ENCODE peak calls at places on chromosomes 7 and 10, in seven cellular contexts. C is A172; W is activated effector memory CD4-positive, alpha-beta T cell treated with anti-CD3 and anti-CD28 coated beads, Interleukin-2, amount 50 U/mL, for 16 hours; O is LHCN-M2; R is stimulated activated CD4-positive, alpha-beta T cell treated with anti-CD3 and anti-CD28 coated beads, Interleukin-4, amount 100 ng/mL, for 24 hours; P is A549; T is left kidney. D is an unnamed sample.

GRCh38 chr7:18407385-18407784 is 88.2 kb upstream of the HDAC9 start:
- DNase-seq in C (no peak), R (no peak), O (no peak), P (no peak), W (no peak), T (no peak), D (no peak)

GRCh38 chr7:19112290-19113000 is 5.0 kb downstream of the TWIST1 start:
- DNase-seq in C (no peak), R (no peak), P (no peak), O (no peak), T (peak), W (no peak), D (peak)

GRCh38 chr10:74917481-74918077 is 91.2 kb downstream of the KAT6B start:
- DNase-seq in T (no peak), O (peak), R (no peak), P (peak), C (peak), W (no peak), D (no peak)

GRCh38 chr7:89770156-89770555 is 384.1 kb upstream of the STEAP1 start:
- DNase-seq in C (no peak), T (no peak), P (no peak), R (no peak), O (no peak), W (no peak), D (no peak)

GRCh38 chr10:101545898-101546297 is 42.2 kb downstream of the POLL start:
- DNase-seq in W (no peak), P (no peak), O (no peak), C (no peak), T (no peak), R (no peak), D (no peak)

GRCh38 chr10:77581738-77582137 is 55.9 kb downstream of the KCNMA1 start:
- DNase-seq in R (no peak), P (no peak), C (no peak), O (no peak), T (no peak), W (no peak), D (no peak)

GRCh38 chr7:69603937-69604494 is 5.7 kb downstream of the AUTS2 start:
- DNase-seq in R (no peak), O (no peak), P (no peak), C (no peak), W (no peak), T (no peak), D (no peak)

GRCh38 chr10:71247306-71247705 is 34.9 kb downstream of the UNC5B start:
- DNase-seq in C (no peak), T (no peak), O (no peak), W (no peak), R (no peak), P (no peak), D (no peak)

GRCh38 chr7:41705109-41705871 is 2.4 kb upstream of the INHBA start:
- DNase-seq in P (peak), O (peak), R (peak), T (peak), W (peak), C (peak), D (peak)

GRCh38 chr10:86267286-86268195 is 99.1 kb downstream of the GRID1 start:
- DNase-seq in R (no peak), W (peak), T (no peak), O (no peak), C (peak), P (no peak), D (no peak)

GRCh38 chr7:18037609-18038008 is 10.0 kb upstream of the PRPS1L1 start:
- DNase-seq in O (peak), P (no peak), T (peak), C (no peak), R (no peak), W (no peak), D (no peak)

GRCh38 chr7:542935-543789 is 23.5 kb upstream of the PDGFA start:
- DNase-seq in T (no peak), R (no peak), W (no peak), P (peak), C (peak), O (peak), D (peak)

GRCh38 chr10:126905776-126906703 is 812 bp downstream of the DOCK1 start:
- DNase-seq in W (no peak), P (peak), C (no peak), T (peak), R (no peak), O (peak), D (peak)

GRCh38 chr10:80441831-80442230 is 12.3 kb upstream of the TSPAN14 start:
- DNase-seq in R (no peak), P (no peak), T (no peak), C (no peak), O (no peak), W (no peak), D (no peak)

GRCh38 chr7:107660381-107661080 is at the start of gene SLC26A4:
- DNase-seq in T (no peak), R (peak), P (no peak), O (no peak), W (peak), C (no peak), D (no peak)

GRCh38 chr10:119805702-119806230 is 66.9 kb downstream of the MCMBP start:
- DNase-seq in O (no peak), C (no peak), W (no peak), R (no peak), T (no peak), P (no peak), D (no peak)

GRCh38 chr7:135959655-135960363 is 17.4 kb downstream of the MTPN start:
- DNase-seq in R (no peak), O (no peak), C (no peak), P (no peak), W (no peak), T (no peak), D (no peak)

GRCh38 chr10:29228586-29228985 is 60.3 kb upstream of the LYZL1 start:
- DNase-seq in T (no peak), R (no peak), O (no peak), C (no peak), P (no peak), W (no peak), D (no peak)

GRCh38 chr7:17495655-17496396 is 197.4 kb downstream of the AHR start:
- DNase-seq in C (no peak), P (no peak), R (no peak), W (no peak), O (peak), T (no peak), D (no peak)

GRCh38 chr10:31536297-31536696 is 217.3 kb downstream of the ZEB1 start:
- DNase-seq in C (no peak), O (no peak), W (no peak), R (no peak), P (no peak), T (no peak), D (no peak)

GRCh38 chr10:122297583-122297982 is 26.5 kb downstream of the BTBD16 start:
- DNase-seq in C (no peak), O (no peak), P (no peak), W (no peak), T (no peak), R (no peak), D (no peak)

GRCh38 chr7:22920664-22921063 is 93.3 kb downstream of the HYCC1 start:
- DNase-seq in T (peak), O (peak), C (no peak), W (no peak), P (no peak), R (no peak), D (no peak)

GRCh38 chr7:47327698-47328391 is 254.1 kb downstream of the TNS3 start:
- DNase-seq in C (peak), R (no peak), W (no peak), O (peak), P (no peak), T (peak), D (peak)

GRCh38 chr7:109322833-109323232 is 753.2 kb downstream of the DNAJB9 start:
- DNase-seq in W (no peak), R (no peak), C (no peak), T (no peak), O (no peak), P (no peak), D (no peak)

GRCh38 chr10:49353895-49354566 is 41.9 kb downstream of the DRGX start:
- DNase-seq in T (no peak), C (no peak), W (no peak), O (no peak), R (no peak), P (no peak), D (no peak)

GRCh38 chr10:86685416-86685815 is 17.1 kb downstream of the LDB3 start:
- DNase-seq in O (no peak), W (no peak), C (no peak), R (no peak), T (no peak), P (no peak), D (no peak)

GRCh38 chr10:86703176-86703575 is 34.9 kb downstream of the LDB3 start:
- DNase-seq in T (no peak), R (no peak), P (no peak), O (no peak), C (no peak), W (no peak), D (no peak)

GRCh38 chr7:51246258-51247245 is 70.1 kb downstream of the COBL start:
- DNase-seq in O (no peak), P (no peak), R (no peak), W (no peak), C (no peak), T (no peak), D (peak)

GRCh38 chr7:47253650-47254080 is 328.2 kb downstream of the TNS3 start:
- DNase-seq in C (peak), R (no peak), T (peak), P (peak), W (peak), O (peak), D (peak)

GRCh38 chr7:76056241-76056640 is 8.3 kb downstream of the MDH2 start:
- DNase-seq in R (no peak), T (no peak), W (no peak), C (no peak), P (no peak), O (no peak), D (no peak)

GRCh38 chr10:119362122-119362521 is 154.8 kb downstream of the GRK5 start:
- DNase-seq in R (no peak), W (no peak), P (no peak), O (no peak), C (no peak), T (no peak), D (no peak)

GRCh38 chr7:70132802-70133201 is 534.5 kb downstream of the AUTS2 start:
- DNase-seq in O (peak), C (no peak), W (no peak), R (no peak), T (no peak), P (no peak), D (peak)

GRCh38 chr10:127928021-127928806 is 21.3 kb downstream of the PTPRE start:
- DNase-seq in O (peak), T (peak), W (no peak), C (peak), P (no peak), R (no peak), D (peak)

GRCh38 chr7:142381727-142382409 is 124.0 kb upstream of the PRSS58 start:
- DNase-seq in T (no peak), R (no peak), O (no peak), W (no peak), C (no peak), P (no peak), D (no peak)

GRCh38 chr7:143382126-143382790 is 1.1 kb downstream of the ZYX start:
- DNase-seq in C (no peak), R (no peak), W (no peak), O (no peak), T (no peak), P (no peak), D (no peak)

GRCh38 chr7:42580061-42580460 is 331.8 kb downstream of the C7orf25 start:
- DNase-seq in T (no peak), O (no peak), W (no peak), P (no peak), C (no peak), R (no peak), D (no peak)

GRCh38 chr7:82623812-82624211 is 180.2 kb upstream of the CACNA2D1 start:
- DNase-seq in T (no peak), C (no peak), R (no peak), O (peak), P (no peak), W (no peak), D (no peak)

GRCh38 chr7:85176197-85176596 is 10.7 kb downstream of the SEMA3D start:
- DNase-seq in O (peak), T (no peak), W (no peak), C (no peak), P (no peak), R (no peak), D (no peak)

GRCh38 chr10:88731296-88731695 is 25.2 kb downstream of the LIPK start:
- DNase-seq in R (no peak), T (no peak), P (no peak), W (no peak), C (no peak), O (no peak), D (no peak)

D was measured in MG63.